ENCODE peak calls at places on chromosomes 6 and 20, in six cellular contexts. One of them, this sample, is unnamed.

GRCh38 chr6:14635195-14635594 is 517.6 kb downstream of the CD83 start:
- DNase-seq in left lung: no peak
- DNase-seq in GM06990: no peak
- DNase-seq in right lobe of liver: no peak
- DNase-seq in H4: no peak
- DNase-seq in activated naive CD8-positive, alpha-beta T cell treated with anti-CD3 and anti-CD28 coated beads, Interleukin-2, amount 50 U/mL, for 24 hours: peak; percentile 45
- DNase-seq in this sample: no peak

GRCh38 chr20:32743237-32744112 is at the start of gene COMMD7:
- DNase-seq in left lung: peak; percentile 67
- DNase-seq in GM06990: peak; percentile 71
- DNase-seq in right lobe of liver: peak; percentile 63
- DNase-seq in H4: no peak
- DNase-seq in activated naive CD8-positive, alpha-beta T cell treated with anti-CD3 and anti-CD28 coated beads, Interleukin-2, amount 50 U/mL, for 24 hours: peak; percentile 79
- DNase-seq in this sample: peak; percentile 30

GRCh38 chr6:53134601-53135235 is 13.9 kb downstream of the GCM1 start:
- DNase-seq in left lung: no peak
- DNase-seq in GM06990: no peak
- DNase-seq in right lobe of liver: no peak
- DNase-seq in H4: no peak
- DNase-seq in activated naive CD8-positive, alpha-beta T cell treated with anti-CD3 and anti-CD28 coated beads, Interleukin-2, amount 50 U/mL, for 24 hours: no peak
- DNase-seq in this sample: no peak

GRCh38 chr6:10962673-10963072 is 75.8 kb downstream of the SYCP2L start:
- DNase-seq in left lung: no peak
- DNase-seq in GM06990: no peak
- DNase-seq in right lobe of liver: no peak
- DNase-seq in H4: no peak
- DNase-seq in activated naive CD8-positive, alpha-beta T cell treated with anti-CD3 and anti-CD28 coated beads, Interleukin-2, amount 50 U/mL, for 24 hours: no peak
- DNase-seq in this sample: no peak

GRCh38 chr6:50952092-50952932 is 133.6 kb downstream of the TFAP2B start:
- DNase-seq in left lung: no peak
- DNase-seq in GM06990: peak; percentile 30
- DNase-seq in right lobe of liver: no peak
- DNase-seq in H4: peak; percentile 51
- DNase-seq in activated naive CD8-positive, alpha-beta T cell treated with anti-CD3 and anti-CD28 coated beads, Interleukin-2, amount 50 U/mL, for 24 hours: no peak
- DNase-seq in this sample: no peak

GRCh38 chr6:107441706-107442105 is 17.7 kb downstream of the PDSS2 start:
- DNase-seq in left lung: no peak
- DNase-seq in GM06990: no peak
- DNase-seq in right lobe of liver: no peak
- DNase-seq in H4: no peak
- DNase-seq in activated naive CD8-positive, alpha-beta T cell treated with anti-CD3 and anti-CD28 coated beads, Interleukin-2, amount 50 U/mL, for 24 hours: no peak
- DNase-seq in this sample: no peak

GRCh38 chr6:107713214-107713962 is 110.7 kb downstream of the SCML4 start:
- DNase-seq in left lung: no peak
- DNase-seq in GM06990: no peak
- DNase-seq in right lobe of liver: no peak
- DNase-seq in H4: no peak
- DNase-seq in activated naive CD8-positive, alpha-beta T cell treated with anti-CD3 and anti-CD28 coated beads, Interleukin-2, amount 50 U/mL, for 24 hours: peak; percentile 63
- DNase-seq in this sample: no peak

GRCh38 chr6:31905041-31905440 is 3.2 kb upstream of the ZBTB12 start:
- DNase-seq in left lung: no peak
- DNase-seq in GM06990: no peak
- DNase-seq in right lobe of liver: no peak
- DNase-seq in H4: no peak
- DNase-seq in activated naive CD8-positive, alpha-beta T cell treated with anti-CD3 and anti-CD28 coated beads, Interleukin-2, amount 50 U/mL, for 24 hours: no peak
- DNase-seq in this sample: no peak

GRCh38 chr20:25418779-25419178 is 11.3 kb downstream of the GINS1 start:
- DNase-seq in left lung: no peak
- DNase-seq in GM06990: no peak
- DNase-seq in right lobe of liver: no peak
- DNase-seq in H4: no peak
- DNase-seq in activated naive CD8-positive, alpha-beta T cell treated with anti-CD3 and anti-CD28 coated beads, Interleukin-2, amount 50 U/mL, for 24 hours: no peak
- DNase-seq in this sample: no peak

GRCh38 chr20:35910254-35910653 is 44.0 kb downstream of the SCAND1 start:
- DNase-seq in left lung: no peak
- DNase-seq in GM06990: no peak
- DNase-seq in right lobe of liver: no peak
- DNase-seq in H4: no peak
- DNase-seq in activated naive CD8-positive, alpha-beta T cell treated with anti-CD3 and anti-CD28 coated beads, Interleukin-2, amount 50 U/mL, for 24 hours: no peak
- DNase-seq in this sample: no peak

GRCh38 chr6:137218473-137218916 is 690 bp downstream of the IFNGR1 start:
- DNase-seq in left lung: peak; percentile 59
- DNase-seq in GM06990: peak; percentile 47
- DNase-seq in right lobe of liver: peak; percentile 64
- DNase-seq in H4: peak; percentile 10
- DNase-seq in activated naive CD8-positive, alpha-beta T cell treated with anti-CD3 and anti-CD28 coated beads, Interleukin-2, amount 50 U/mL, for 24 hours: peak; percentile 37
- DNase-seq in this sample: no peak

GRCh38 chr20:63941282-63942060 is 14.7 kb downstream of the UCKL1 start:
- DNase-seq in left lung: peak; percentile 76
- DNase-seq in GM06990: peak; percentile 74
- DNase-seq in right lobe of liver: no peak
- DNase-seq in H4: no peak
- DNase-seq in activated naive CD8-positive, alpha-beta T cell treated with anti-CD3 and anti-CD28 coated beads, Interleukin-2, amount 50 U/mL, for 24 hours: peak; percentile 80
- DNase-seq in this sample: no peak

GRCh38 chr6:145092554-145092953 is 642.8 kb downstream of the EPM2A start:
- DNase-seq in left lung: no peak
- DNase-seq in GM06990: no peak
- DNase-seq in right lobe of liver: no peak
- DNase-seq in H4: no peak
- DNase-seq in activated naive CD8-positive, alpha-beta T cell treated with anti-CD3 and anti-CD28 coated beads, Interleukin-2, amount 50 U/mL, for 24 hours: no peak
- DNase-seq in this sample: no peak